ENCODE peak calls at places on chromosomes 7 and 10, in eight cellular contexts. P is GM12891, F is H54, E is tibial nerve, N is heart left ventricle, X is erythroblast, C is testis, O is IMR-90. Z is an unnamed sample.

GRCh38 chr10:84156768-84157167 is 16.8 kb upstream of the GPR15LG start:
- DNase-seq in P (no peak), F (no peak), E (no peak), N (no peak), X (no peak), C (no peak), O (peak; percentile 10), Z (no peak)

GRCh38 chr10:67606572-67606971 is 89.4 kb downstream of the CTNNA3 start:
- DNase-seq in P (no peak), F (peak; percentile 43), E (no peak), N (no peak), X (no peak), C (no peak), O (peak; percentile 92), Z (no peak)

GRCh38 chr10:72099054-72099921 is 10.9 kb upstream of the SPOCK2 start:
- DNase-seq in P (no peak), F (no peak), E (no peak), N (no peak), X (no peak), C (no peak), O (peak; percentile 7), Z (no peak)

GRCh38 chr7:65832281-65832680 is 40.6 kb upstream of the VKORC1L1 start:
- DNase-seq in P (no peak), F (no peak), E (no peak), N (no peak), X (peak; percentile 12), C (no peak), O (peak; percentile 59), Z (no peak)

GRCh38 chr10:11181996-11182395 is 164.3 kb downstream of the CELF2 start:
- DNase-seq in P (no peak), F (no peak), E (no peak), N (peak; percentile 65), X (no peak), C (peak; percentile 54), O (no peak), Z (peak; percentile 54)

GRCh38 chr7:96303686-96304443 is 18.0 kb downstream of the SLC25A13 start:
- DNase-seq in P (no peak), F (no peak), E (no peak), N (no peak), X (no peak), C (no peak), O (peak; percentile 74), Z (no peak)

GRCh38 chr10:102645741-102646609 is 1.7 kb downstream of the TRIM8 start:
- DNase-seq in P (no peak), F (peak; percentile 79), E (peak; percentile 90), N (peak; percentile 90), X (peak; percentile 95), C (peak; percentile 86), O (peak; percentile 96), Z (peak; percentile 90)

GRCh38 chr7:3437467-3437866 is 136.4 kb downstream of the SDK1 start:
- DNase-seq in P (no peak), F (no peak), E (no peak), N (no peak), X (no peak), C (no peak), O (no peak), Z (no peak)

GRCh38 chr7:24741691-24742639 is 15.3 kb downstream of the GSDME start:
- DNase-seq in P (no peak), F (peak; percentile 98), E (no peak), N (no peak), X (no peak), C (peak; percentile 74), O (peak; percentile 99), Z (peak; percentile 82)

GRCh38 chr10:111128331-111129167 is 51.7 kb downstream of the ADRA2A start:
- DNase-seq in P (no peak), F (peak; percentile 82), E (no peak), N (no peak), X (peak; percentile 20), C (no peak), O (peak; percentile 12), Z (no peak)

GRCh38 chr7:118259115-118259514 is 34.6 kb downstream of the ANKRD7 start:
- DNase-seq in P (no peak), F (no peak), E (no peak), N (no peak), X (no peak), C (no peak), O (no peak), Z (no peak)

GRCh38 chr7:33761440-33762080 is 143.8 kb upstream of the BMPER start:
- DNase-seq in P (no peak), F (no peak), E (no peak), N (no peak), X (no peak), C (no peak), O (no peak), Z (no peak)

GRCh38 chr10:91604462-91604935 is 28.4 kb downstream of the PPP1R3C start:
- DNase-seq in P (no peak), F (no peak), E (no peak), N (no peak), X (no peak), C (no peak), O (no peak), Z (no peak)

GRCh38 chr7:18535811-18536413 is 40.4 kb downstream of the HDAC9 start:
- DNase-seq in P (no peak), F (no peak), E (no peak), N (no peak), X (no peak), C (no peak), O (no peak), Z (no peak)

GRCh38 chr7:90473819-90474218 is 4.4 kb downstream of the PTTG1IP2 start:
- DNase-seq in P (no peak), F (no peak), E (no peak), N (no peak), X (no peak), C (no peak), O (no peak), Z (no peak)

GRCh38 chr10:8321990-8322389 is 267.5 kb downstream of the GATA3 start:
- DNase-seq in P (no peak), F (no peak), E (no peak), N (no peak), X (no peak), C (no peak), O (no peak), Z (no peak)

GRCh38 chr7:2251841-2252771 is 10.1 kb downstream of the NUDT1 start:
- DNase-seq in P (no peak), F (no peak), E (no peak), N (no peak), X (no peak), C (no peak), O (no peak), Z (no peak)

GRCh38 chr10:69899727-69900595 is 98.3 kb downstream of the COL13A1 start:
- DNase-seq in P (no peak), F (no peak), E (no peak), N (no peak), X (no peak), C (no peak), O (no peak), Z (no peak)

DNA sequence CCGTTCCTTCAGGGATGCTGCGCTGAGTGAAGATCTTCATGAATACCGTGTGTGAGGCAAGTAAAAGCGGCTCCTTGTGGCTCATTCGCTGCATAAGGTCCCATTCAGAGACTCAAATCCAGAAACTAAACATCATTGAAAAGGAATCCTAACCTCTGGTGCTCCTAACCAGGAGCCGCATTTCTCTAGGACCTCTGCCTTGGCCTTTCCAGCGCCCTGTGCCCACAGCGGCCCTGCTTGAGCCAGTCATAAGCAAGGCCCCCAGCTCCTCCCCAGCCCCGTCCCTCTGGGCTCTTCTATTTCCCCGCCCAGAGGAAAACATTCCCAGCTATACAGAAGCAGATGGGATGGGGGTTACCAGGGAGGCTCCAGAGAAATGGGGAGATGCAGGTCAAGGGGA is 42.6 kb upstream of the INSIG1 start:
- DNase-seq in P (no peak), F (no peak), E (no peak), N (no peak), X (no peak), C (no peak), O (no peak), Z (no peak)
- TF ChIP-seq POLR2A in P (no peak), F (no peak), E (no peak), N (no peak), X (no peak), C (no peak), O (no peak), Z (no peak)

DNA sequence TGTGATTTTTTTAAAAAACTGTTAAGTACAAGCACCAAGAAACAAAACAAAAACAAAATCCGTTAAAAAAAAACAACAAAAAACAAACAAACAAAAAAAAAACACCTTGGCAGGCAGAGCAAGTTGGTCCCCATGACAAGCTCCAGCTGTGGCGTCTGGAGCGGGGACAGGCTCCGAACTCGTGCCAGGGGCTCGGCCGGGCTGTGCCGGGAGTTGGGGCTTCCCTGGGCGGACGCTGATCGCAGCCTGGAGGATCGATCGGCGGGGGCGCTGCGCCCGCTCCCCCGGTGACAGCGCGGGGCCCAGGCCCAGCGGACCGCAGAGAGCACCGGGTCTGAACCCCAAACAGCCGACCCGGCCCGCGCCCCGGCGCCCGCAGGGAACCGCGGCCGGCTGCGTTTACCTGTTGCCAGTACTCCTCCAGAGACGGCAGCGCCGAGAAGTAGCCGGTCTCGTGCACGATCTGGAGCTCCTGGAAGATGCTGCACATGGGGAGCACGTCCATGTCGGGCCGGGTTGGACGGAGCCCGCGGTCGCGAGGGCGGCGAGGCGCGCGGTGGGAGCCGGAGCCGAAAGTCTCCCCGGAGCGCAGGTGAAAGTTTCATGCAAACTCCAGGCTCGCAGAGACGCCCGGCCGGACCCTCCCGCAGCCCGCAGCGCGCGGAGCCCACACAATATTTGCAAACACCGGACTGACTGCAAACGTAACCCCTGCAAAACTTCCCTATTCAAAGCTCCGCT is at the start of gene KLF6:
- DNase-seq in P (no peak), F (no peak), E (no peak), N (peak; percentile 62), X (peak; percentile 70), C (no peak), O (peak; percentile 28), Z (no peak)
- TF ChIP-seq POLR2A in P (peak; percentile 52), F (peak; percentile 70), E (peak; percentile 58), N (peak; percentile 61), X (peak; percentile 84), C (peak; percentile 58), O (peak; percentile 98), Z (no peak)

GRCh38 chr7:20235303-20235702 is 18.1 kb upstream of the MACC1 start:
- DNase-seq in P (no peak), F (no peak), E (no peak), N (no peak), X (no peak), C (no peak), O (no peak), Z (no peak)
- TF ChIP-seq POLR2A in P (no peak), F (no peak), E (no peak), N (no peak), X (no peak), C (no peak), O (no peak), Z (no peak)

DNA sequence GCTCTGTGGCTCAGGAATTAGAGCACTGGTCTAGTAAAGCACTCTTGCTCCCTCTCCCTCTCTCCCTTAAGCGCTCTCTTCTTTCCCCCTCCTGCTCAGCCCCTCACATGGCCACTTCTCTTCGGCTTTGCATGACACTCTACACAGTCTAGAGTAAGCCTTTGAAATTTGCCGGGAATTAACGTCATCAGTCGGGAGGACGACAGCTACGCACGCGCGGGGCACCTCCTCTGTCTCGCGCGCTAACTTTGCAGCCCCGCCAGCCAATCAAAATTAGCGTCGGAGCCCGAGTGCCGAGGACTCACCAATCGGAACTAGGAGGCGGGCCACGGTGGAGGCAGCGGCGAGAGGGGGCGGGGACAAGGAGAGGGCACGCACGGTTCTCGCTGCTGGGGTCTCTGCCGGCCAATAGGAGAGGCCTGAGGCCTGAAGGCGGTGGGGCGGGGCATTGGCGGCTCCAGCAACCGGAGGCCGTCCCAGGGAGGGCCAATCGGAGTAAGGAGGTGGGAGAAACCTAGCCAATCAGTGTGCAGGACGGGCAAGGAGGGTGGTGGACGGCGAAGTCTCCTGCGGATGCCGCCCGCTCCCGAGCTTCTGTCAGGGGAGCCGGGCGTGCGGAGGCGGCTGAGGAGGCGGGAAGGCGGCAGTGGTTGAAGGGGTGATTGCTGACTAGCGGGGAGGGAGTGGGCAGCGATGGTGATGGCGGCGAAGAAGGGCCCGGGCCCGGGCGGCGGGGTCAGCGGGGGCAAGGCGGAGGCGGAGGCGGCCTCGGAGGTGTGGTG is at the start of gene AGFG2:
- DNase-seq in P (peak; percentile 97), F (peak; percentile 96), E (peak; percentile 100), N (peak; percentile 100), X (peak; percentile 100), C (peak; percentile 100), O (peak; percentile 99), Z (peak; percentile 100)
- TF ChIP-seq POLR2A in P (no peak), F (peak; percentile 88), E (peak; percentile 87), N (no peak), X (peak; percentile 87), C (peak; percentile 80), O (peak; percentile 22), Z (peak; percentile 93)